ENCODE peak calls at places on chromosomes 2 and 18, in eight cellular contexts. I, V, D, Z, U, H, O and S are unnamed samples.

GRCh38 chr18:78927156-78927555 is 52.5 kb upstream of the SALL3 start:
- DNase-seq in I (no peak), V (no peak), D (no peak), Z (no peak), U (peak; percentile 40), H (no peak), O (no peak), S (no peak)

GRCh38 chr2:87996570-87996969 is 19.8 kb downstream of the RNU2-63P start:
- DNase-seq in I (no peak), V (no peak), D (no peak), Z (no peak), U (no peak), H (peak; percentile 1), O (no peak), S (no peak)

GRCh38 chr2:217604527-217605279 is 398.1 kb downstream of the TNS1 start:
- DNase-seq in I (no peak), V (no peak), D (no peak), Z (no peak), U (no peak), H (no peak), O (no peak), S (no peak)

GRCh38 chr2:104476075-104476474 is 377.8 kb upstream of the POU3F3 start:
- DNase-seq in I (no peak), V (no peak), D (no peak), Z (no peak), U (no peak), H (no peak), O (no peak), S (no peak)

GRCh38 chr18:48134609-48135008 is 204.2 kb upstream of the SMAD2 start:
- DNase-seq in I (no peak), V (no peak), D (no peak), Z (no peak), U (no peak), H (no peak), O (no peak), S (no peak)

GRCh38 chr2:20925265-20925889 is 102.5 kb upstream of the LDAH start:
- DNase-seq in I (no peak), V (no peak), D (no peak), Z (peak; percentile 9), U (no peak), H (no peak), O (no peak), S (peak; percentile 12)

GRCh38 chr18:31555971-31556747 is 35.5 kb upstream of the TTR start:
- DNase-seq in I (no peak), V (peak; percentile 71), D (no peak), Z (peak; percentile 81), U (no peak), H (peak; percentile 57), O (peak; percentile 55), S (peak; percentile 79)

GRCh38 chr2:166224197-166224596 is 96.4 kb upstream of the SCN1A start:
- DNase-seq in I (no peak), V (no peak), D (no peak), Z (no peak), U (no peak), H (no peak), O (no peak), S (no peak)

GRCh38 chr2:209331291-209331844 is 92.5 kb upstream of the MAP2 start:
- DNase-seq in I (no peak), V (no peak), D (no peak), Z (peak; percentile 73), U (no peak), H (peak; percentile 7), O (peak; percentile 14), S (peak; percentile 58)

GRCh38 chr2:223027442-223027841 is 24.5 kb upstream of the KCNE4 start:
- DNase-seq in I (no peak), V (no peak), D (no peak), Z (no peak), U (no peak), H (no peak), O (peak; percentile 19), S (peak; percentile 6)

GRCh38 chr2:1509271-1509995 is 96.2 kb downstream of the TPO start:
- DNase-seq in I (no peak), V (no peak), D (no peak), Z (no peak), U (peak; percentile 44), H (no peak), O (no peak), S (no peak)

GRCh38 chr2:68368657-68369339 is 3.7 kb downstream of the PLEK start:
- DNase-seq in I (peak; percentile 67), V (no peak), D (no peak), Z (peak; percentile 35), U (no peak), H (no peak), O (no peak), S (no peak)

GRCh38 chr2:74383254-74383653 is 3.1 kb upstream of the DCTN1 start:
- DNase-seq in I (no peak), V (no peak), D (no peak), Z (no peak), U (no peak), H (no peak), O (no peak), S (no peak)

GRCh38 chr2:235779444-235779896 is 285.6 kb downstream of the AGAP1 start:
- DNase-seq in I (peak; percentile 80), V (peak; percentile 84), D (peak; percentile 9), Z (peak; percentile 63), U (peak; percentile 79), H (peak; percentile 32), O (peak; percentile 87), S (peak; percentile 85)

GRCh38 chr2:190334479-190335224 is 8.7 kb upstream of the INPP1 start:
- DNase-seq in I (no peak), V (peak; percentile 60), D (no peak), Z (no peak), U (no peak), H (no peak), O (no peak), S (peak; percentile 59)

GRCh38 chr2:194745532-194746146 is 911.4 kb upstream of the SLC39A10 start:
- DNase-seq in I (no peak), V (no peak), D (no peak), Z (no peak), U (no peak), H (no peak), O (no peak), S (no peak)

GRCh38 chr2:190744041-190744440 is 95.2 kb downstream of the NAB1 start:
- DNase-seq in I (peak; percentile 13), V (no peak), D (no peak), Z (no peak), U (no peak), H (no peak), O (no peak), S (no peak)

GRCh38 chr2:108607706-108608301 is 73.5 kb downstream of the LIMS1 start:
- DNase-seq in I (peak; percentile 53), V (peak; percentile 79), D (no peak), Z (peak; percentile 42), U (no peak), H (peak; percentile 65), O (peak; percentile 47), S (peak; percentile 59)

GRCh38 chr2:67500541-67500940 is 103.4 kb downstream of the ETAA1 start:
- DNase-seq in I (no peak), V (no peak), D (no peak), Z (no peak), U (no peak), H (no peak), O (no peak), S (no peak)

GRCh38 chr18:64037812-64038414 is 68.0 kb downstream of the SERPINB8 start:
- DNase-seq in I (no peak), V (no peak), D (no peak), Z (peak; percentile 43), U (no peak), H (peak; percentile 49), O (no peak), S (peak; percentile 43)

GRCh38 chr2:43831438-43832294 is 7.0 kb downstream of the ABCG5 start:
- DNase-seq in I (no peak), V (no peak), D (no peak), Z (no peak), U (no peak), H (no peak), O (peak; percentile 25), S (no peak)

GRCh38 chr2:228377533-228377932 is 196.0 kb upstream of the SPHKAP start:
- DNase-seq in I (no peak), V (no peak), D (no peak), Z (no peak), U (no peak), H (no peak), O (no peak), S (no peak)